ENCODE peak calls at places on chromosome 1, in six cellular contexts. I, V, K, Q, G and E are unnamed samples.

GRCh38 chr1:41616563-41616962 is 132.1 kb upstream of the EDN2 start:
- DNase-seq in Q (no peak), K (no peak), V (no peak), G (no peak), I (no peak), E (peak)

GRCh38 chr1:15972409-15972808 is 3.5 kb downstream of the ZBTB17 start:
- DNase-seq in K (no peak), I (no peak), V (no peak), Q (no peak), G (no peak), E (no peak)

GRCh38 chr1:159900086-159900680 is at the start of gene CFAP45:
- DNase-seq in K (no peak), I (no peak), Q (peak), G (no peak), V (peak), E (peak)

GRCh38 chr1:114472408-114472807 is 38.6 kb downstream of the TRIM33 start:
- DNase-seq in G (no peak), V (no peak), I (no peak), Q (no peak), K (no peak), E (no peak)

GRCh38 chr1:179506199-179506598 is 69.5 kb downstream of the NPHS2 start:
- DNase-seq in V (no peak), K (no peak), Q (no peak), G (no peak), I (no peak), E (no peak)

GRCh38 chr1:64061430-64062104 is 141.9 kb upstream of the UBE2U start:
- DNase-seq in K (no peak), V (no peak), I (no peak), Q (no peak), G (no peak), E (no peak)

GRCh38 chr1:111234866-111235265 is 7.4 kb downstream of the CHI3L2 start:
- DNase-seq in K (peak), V (no peak), Q (no peak), I (no peak), G (peak), E (no peak)

GRCh38 chr1:115656461-115657077 is 14.8 kb downstream of the VANGL1 start:
- DNase-seq in Q (no peak), K (no peak), G (no peak), I (no peak), V (no peak), E (no peak)

GRCh38 chr1:25193151-25193742 is 39.1 kb downstream of the SYF2 start:
- DNase-seq in G (no peak), K (no peak), V (no peak), Q (no peak), I (no peak), E (no peak)

GRCh38 chr1:245645894-245646293 is 491.1 kb downstream of the KIF26B start:
- DNase-seq in K (no peak), G (no peak), Q (no peak), V (no peak), I (no peak), E (no peak)

GRCh38 chr1:234597894-234598293 is 12.1 kb downstream of the IRF2BP2 start:
- DNase-seq in Q (no peak), I (peak), V (peak), G (no peak), K (peak), E (peak)

GRCh38 chr1:207407655-207408256 is 46.4 kb upstream of the CR2 start:
- DNase-seq in Q (no peak), G (no peak), V (no peak), K (peak), I (no peak), E (no peak)

GRCh38 chr1:172887162-172887561 is 163.6 kb downstream of the TNFSF18 start:
- DNase-seq in K (no peak), V (no peak), Q (no peak), I (no peak), G (no peak), E (no peak)